ENCODE peak calls at places on chromosomes 4 and X, in seven cellular contexts. One of them, this sample, is unnamed.

GRCh38 chrX:57453901-57454300 is 137.9 kb upstream of the ZXDB start:
- DNase-seq in GM12891: peak
- DNase-seq in HepG2: peak
- DNase-seq in sigmoid colon: no peak
- DNase-seq in suprapubic skin: no peak
- DNase-seq in spleen: no peak
- DNase-seq in prostate gland: no peak
- DNase-seq in this sample: peak

GRCh38 chrX:13254076-13254785 is 65.6 kb downstream of the ATXN3L start:
- DNase-seq in spleen: peak
- DNase-seq in sigmoid colon: no peak
- DNase-seq in prostate gland: no peak
- DNase-seq in GM12891: no peak
- DNase-seq in suprapubic skin: no peak
- DNase-seq in HepG2: peak
- DNase-seq in this sample: no peak

GRCh38 chr4:110753461-110753860 is 130.6 kb upstream of the PITX2 start:
- DNase-seq in GM12891: no peak
- DNase-seq in sigmoid colon: no peak
- DNase-seq in prostate gland: no peak
- DNase-seq in spleen: no peak
- DNase-seq in HepG2: no peak
- DNase-seq in suprapubic skin: no peak
- DNase-seq in this sample: no peak

GRCh38 chr4:177235026-177235425 is 74.6 kb upstream of the NEIL3 start:
- DNase-seq in HepG2: no peak
- DNase-seq in sigmoid colon: no peak
- DNase-seq in suprapubic skin: no peak
- DNase-seq in GM12891: no peak
- DNase-seq in prostate gland: no peak
- DNase-seq in spleen: no peak
- DNase-seq in this sample: no peak

GRCh38 chrX:149495573-149496071 is 9.5 kb downstream of the IDS start:
- DNase-seq in spleen: no peak
- DNase-seq in prostate gland: no peak
- DNase-seq in suprapubic skin: no peak
- DNase-seq in sigmoid colon: no peak
- DNase-seq in GM12891: no peak
- DNase-seq in HepG2: peak
- DNase-seq in this sample: peak

GRCh38 chr4:8238515-8239053 is 31.0 kb upstream of the HTRA3 start:
- DNase-seq in prostate gland: no peak
- DNase-seq in spleen: no peak
- DNase-seq in GM12891: no peak
- DNase-seq in HepG2: peak
- DNase-seq in sigmoid colon: no peak
- DNase-seq in suprapubic skin: no peak
- DNase-seq in this sample: no peak

GRCh38 chr4:16862688-16863087 is 35.8 kb downstream of the LDB2 start:
- DNase-seq in GM12891: no peak
- DNase-seq in suprapubic skin: no peak
- DNase-seq in HepG2: no peak
- DNase-seq in sigmoid colon: no peak
- DNase-seq in spleen: peak
- DNase-seq in prostate gland: no peak
- DNase-seq in this sample: no peak

GRCh38 chr4:82864336-82865001 is 26.5 kb downstream of the SEC31A start:
- DNase-seq in spleen: no peak
- DNase-seq in sigmoid colon: no peak
- DNase-seq in suprapubic skin: no peak
- DNase-seq in prostate gland: no peak
- DNase-seq in HepG2: no peak
- DNase-seq in GM12891: no peak
- DNase-seq in this sample: no peak

GRCh38 chrX:119502727-119503483 is 34.7 kb downstream of the SLC25A5 start:
- DNase-seq in HepG2: peak
- DNase-seq in spleen: no peak
- DNase-seq in prostate gland: peak
- DNase-seq in suprapubic skin: no peak
- DNase-seq in GM12891: no peak
- DNase-seq in sigmoid colon: peak
- DNase-seq in this sample: no peak

GRCh38 chr4:106034751-106035150 is 139.5 kb downstream of the NPNT start:
- DNase-seq in suprapubic skin: no peak
- DNase-seq in HepG2: no peak
- DNase-seq in prostate gland: no peak
- DNase-seq in GM12891: no peak
- DNase-seq in spleen: no peak
- DNase-seq in sigmoid colon: no peak
- DNase-seq in this sample: no peak
- TF ChIP-seq POLR2AphosphoS5 in suprapubic skin: no peak
- TF ChIP-seq POLR2AphosphoS5 in HepG2: no peak
- TF ChIP-seq POLR2AphosphoS5 in prostate gland: no peak
- TF ChIP-seq POLR2AphosphoS5 in GM12891: no peak
- TF ChIP-seq POLR2AphosphoS5 in spleen: no peak
- TF ChIP-seq POLR2AphosphoS5 in sigmoid colon: no peak
- TF ChIP-seq POLR2AphosphoS5 in this sample: no peak

GRCh38 chr4:94671113-94671512 is 86.6 kb upstream of the BMPR1B start:
- DNase-seq in suprapubic skin: no peak
- DNase-seq in GM12891: no peak
- DNase-seq in prostate gland: no peak
- DNase-seq in spleen: no peak
- DNase-seq in sigmoid colon: no peak
- DNase-seq in HepG2: no peak
- DNase-seq in this sample: no peak
- TF ChIP-seq POLR2AphosphoS5 in suprapubic skin: no peak
- TF ChIP-seq POLR2AphosphoS5 in GM12891: no peak
- TF ChIP-seq POLR2AphosphoS5 in prostate gland: no peak
- TF ChIP-seq POLR2AphosphoS5 in spleen: no peak
- TF ChIP-seq POLR2AphosphoS5 in sigmoid colon: no peak
- TF ChIP-seq POLR2AphosphoS5 in HepG2: no peak
- TF ChIP-seq POLR2AphosphoS5 in this sample: no peak

DNA sequence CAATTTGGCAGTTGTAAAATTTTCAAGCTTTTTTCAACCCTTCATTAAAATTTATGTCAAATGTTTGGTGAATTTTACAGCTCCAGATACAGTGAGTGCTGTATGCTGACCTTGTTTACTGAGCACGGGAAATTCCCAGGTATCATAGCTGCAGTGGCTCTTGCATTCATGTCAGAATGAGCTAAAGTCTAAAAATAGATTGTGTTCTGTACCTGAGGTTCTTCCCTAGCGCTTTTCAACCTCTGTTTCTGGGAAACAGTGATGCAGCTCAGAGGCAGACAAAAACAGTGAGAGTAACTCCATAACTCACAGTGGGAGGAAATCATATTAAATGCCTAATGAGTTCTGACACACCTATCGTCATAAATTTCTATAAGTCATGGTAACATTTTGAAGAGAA is 393.8 kb upstream of the GNPDA2 start:
- DNase-seq in prostate gland: no peak
- DNase-seq in HepG2: no peak
- DNase-seq in suprapubic skin: no peak
- DNase-seq in GM12891: no peak
- DNase-seq in sigmoid colon: no peak
- DNase-seq in spleen: no peak
- DNase-seq in this sample: no peak
- TF ChIP-seq POLR2AphosphoS5 in prostate gland: no peak
- TF ChIP-seq POLR2AphosphoS5 in HepG2: no peak
- TF ChIP-seq POLR2AphosphoS5 in suprapubic skin: no peak
- TF ChIP-seq POLR2AphosphoS5 in GM12891: no peak
- TF ChIP-seq POLR2AphosphoS5 in sigmoid colon: no peak
- TF ChIP-seq POLR2AphosphoS5 in spleen: no peak
- TF ChIP-seq POLR2AphosphoS5 in this sample: no peak

GRCh38 chr4:74790652-74791051 is 3.7 kb downstream of the BTC start:
- DNase-seq in suprapubic skin: no peak
- DNase-seq in HepG2: no peak
- DNase-seq in sigmoid colon: peak
- DNase-seq in GM12891: no peak
- DNase-seq in prostate gland: no peak
- DNase-seq in spleen: no peak
- DNase-seq in this sample: no peak
- TF ChIP-seq POLR2AphosphoS5 in suprapubic skin: no peak
- TF ChIP-seq POLR2AphosphoS5 in HepG2: no peak
- TF ChIP-seq POLR2AphosphoS5 in sigmoid colon: peak
- TF ChIP-seq POLR2AphosphoS5 in GM12891: no peak
- TF ChIP-seq POLR2AphosphoS5 in prostate gland: no peak
- TF ChIP-seq POLR2AphosphoS5 in spleen: no peak
- TF ChIP-seq POLR2AphosphoS5 in this sample: no peak

GRCh38 chr4:1784789-1785591 is 8.1 kb upstream of the FGFR3 start:
- DNase-seq in sigmoid colon: no peak
- DNase-seq in suprapubic skin: no peak
- DNase-seq in spleen: no peak
- DNase-seq in GM12891: no peak
- DNase-seq in HepG2: peak
- DNase-seq in prostate gland: no peak
- DNase-seq in this sample: no peak
- TF ChIP-seq POLR2AphosphoS5 in sigmoid colon: no peak
- TF ChIP-seq POLR2AphosphoS5 in suprapubic skin: no peak
- TF ChIP-seq POLR2AphosphoS5 in spleen: peak
- TF ChIP-seq POLR2AphosphoS5 in GM12891: no peak
- TF ChIP-seq POLR2AphosphoS5 in HepG2: peak
- TF ChIP-seq POLR2AphosphoS5 in prostate gland: no peak
- TF ChIP-seq POLR2AphosphoS5 in this sample: no peak

DNA sequence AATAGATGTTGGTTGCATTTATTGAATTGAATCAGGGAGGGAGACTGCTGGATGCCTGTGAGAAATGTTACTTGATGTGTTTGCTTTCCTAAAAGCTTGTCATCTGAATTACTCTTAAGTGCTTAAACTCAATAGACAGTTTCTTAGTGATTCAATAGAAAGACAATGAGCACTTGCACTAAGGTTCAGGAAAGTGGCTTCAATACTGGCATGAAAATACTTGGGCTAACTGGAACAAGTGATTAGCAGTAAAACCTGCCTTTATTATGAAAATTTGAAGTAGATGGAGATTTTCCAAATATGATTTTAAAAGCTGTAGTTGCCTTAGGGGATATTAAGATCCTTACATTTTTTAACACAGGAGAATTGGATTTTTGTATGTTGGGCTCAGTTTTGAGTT is 123.3 kb downstream of the RNF150 start:
- DNase-seq in prostate gland: no peak
- DNase-seq in GM12891: no peak
- DNase-seq in sigmoid colon: no peak
- DNase-seq in suprapubic skin: no peak
- DNase-seq in HepG2: no peak
- DNase-seq in spleen: no peak
- DNase-seq in this sample: no peak
- TF ChIP-seq POLR2AphosphoS5 in prostate gland: no peak
- TF ChIP-seq POLR2AphosphoS5 in GM12891: no peak
- TF ChIP-seq POLR2AphosphoS5 in sigmoid colon: no peak
- TF ChIP-seq POLR2AphosphoS5 in suprapubic skin: no peak
- TF ChIP-seq POLR2AphosphoS5 in HepG2: no peak
- TF ChIP-seq POLR2AphosphoS5 in spleen: no peak
- TF ChIP-seq POLR2AphosphoS5 in this sample: no peak

DNA sequence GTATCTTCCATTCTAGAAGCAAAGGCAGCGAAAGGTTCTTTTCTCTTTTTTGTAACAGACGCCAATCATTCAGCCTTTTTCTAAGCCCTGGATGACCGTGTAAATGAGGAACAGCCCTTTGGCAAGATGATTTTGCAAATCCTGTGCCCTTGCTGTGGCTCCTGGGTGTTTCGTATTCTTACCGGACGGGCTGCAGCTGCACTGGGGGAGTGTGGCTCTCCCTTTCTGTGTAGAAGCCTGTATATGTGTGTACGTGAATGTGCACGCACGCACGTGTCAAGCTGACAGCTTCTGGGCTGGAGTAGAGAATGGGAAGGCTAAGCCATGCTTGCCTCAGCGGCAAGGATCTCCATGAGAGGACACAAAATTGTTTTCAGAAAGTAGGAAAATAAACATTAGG is 8.2 kb downstream of the GRPEL1 start:
- DNase-seq in HepG2: no peak
- DNase-seq in spleen: no peak
- DNase-seq in GM12891: no peak
- DNase-seq in sigmoid colon: peak
- DNase-seq in prostate gland: no peak
- DNase-seq in suprapubic skin: peak
- DNase-seq in this sample: no peak
- TF ChIP-seq POLR2AphosphoS5 in HepG2: no peak
- TF ChIP-seq POLR2AphosphoS5 in spleen: no peak
- TF ChIP-seq POLR2AphosphoS5 in GM12891: no peak
- TF ChIP-seq POLR2AphosphoS5 in sigmoid colon: no peak
- TF ChIP-seq POLR2AphosphoS5 in prostate gland: no peak
- TF ChIP-seq POLR2AphosphoS5 in suprapubic skin: no peak
- TF ChIP-seq POLR2AphosphoS5 in this sample: peak

DNA sequence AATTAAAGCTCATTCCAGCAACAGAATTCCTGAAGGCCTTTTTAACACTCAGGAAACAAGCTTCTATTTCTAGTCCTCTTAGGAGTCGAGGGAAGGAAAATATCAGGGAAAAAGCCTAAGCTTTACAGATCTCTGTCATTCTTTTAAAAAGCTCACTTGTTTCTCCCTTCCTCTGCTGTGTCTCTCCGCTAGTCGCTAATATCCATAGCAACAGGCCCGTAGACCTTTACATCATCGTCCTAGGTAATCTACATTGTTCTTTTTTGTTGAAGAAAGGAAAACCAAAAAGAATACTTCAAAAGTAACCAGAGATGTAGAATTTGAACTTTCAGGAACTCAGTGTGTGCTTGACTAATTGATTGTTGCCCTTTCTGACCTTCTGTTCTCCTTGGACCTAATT is 45.9 kb upstream of the MTMR1 start:
- DNase-seq in spleen: no peak
- DNase-seq in HepG2: no peak
- DNase-seq in suprapubic skin: no peak
- DNase-seq in sigmoid colon: no peak
- DNase-seq in GM12891: no peak
- DNase-seq in prostate gland: no peak
- DNase-seq in this sample: no peak
- TF ChIP-seq POLR2AphosphoS5 in spleen: no peak
- TF ChIP-seq POLR2AphosphoS5 in HepG2: no peak
- TF ChIP-seq POLR2AphosphoS5 in suprapubic skin: no peak
- TF ChIP-seq POLR2AphosphoS5 in sigmoid colon: no peak
- TF ChIP-seq POLR2AphosphoS5 in GM12891: no peak
- TF ChIP-seq POLR2AphosphoS5 in prostate gland: no peak
- TF ChIP-seq POLR2AphosphoS5 in this sample: no peak

GRCh38 chr4:74535471-74535870 is 90.5 kb downstream of the AREG start:
- DNase-seq in prostate gland: no peak
- DNase-seq in spleen: no peak
- DNase-seq in GM12891: no peak
- DNase-seq in suprapubic skin: no peak
- DNase-seq in sigmoid colon: no peak
- DNase-seq in HepG2: no peak
- DNase-seq in this sample: no peak
- TF ChIP-seq POLR2AphosphoS5 in prostate gland: no peak
- TF ChIP-seq POLR2AphosphoS5 in spleen: no peak
- TF ChIP-seq POLR2AphosphoS5 in GM12891: no peak
- TF ChIP-seq POLR2AphosphoS5 in suprapubic skin: no peak
- TF ChIP-seq POLR2AphosphoS5 in sigmoid colon: no peak
- TF ChIP-seq POLR2AphosphoS5 in HepG2: no peak
- TF ChIP-seq POLR2AphosphoS5 in this sample: no peak

DNA sequence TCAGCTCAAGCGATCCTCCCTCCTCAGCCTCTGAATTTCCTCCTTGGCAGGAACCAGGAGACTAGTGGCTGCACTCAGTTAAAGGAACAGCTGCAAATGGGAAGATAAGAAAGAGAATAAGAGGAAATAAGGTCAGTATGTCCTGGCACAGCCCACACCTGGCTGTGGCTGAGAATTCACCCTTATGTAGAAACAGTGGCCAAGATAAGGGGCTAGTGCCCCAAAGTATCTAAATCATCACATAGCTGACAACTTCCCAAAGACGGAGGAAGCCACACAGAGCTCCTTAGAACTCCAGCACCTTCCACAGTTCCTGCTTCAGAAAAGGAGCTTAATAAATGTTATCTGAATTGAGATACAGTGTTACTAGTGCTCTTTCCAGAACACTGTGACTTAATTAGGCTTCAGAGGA is 2.3 kb upstream of the CHIC2 start:
- DNase-seq in sigmoid colon: no peak
- DNase-seq in GM12891: no peak
- DNase-seq in prostate gland: no peak
- DNase-seq in suprapubic skin: no peak
- DNase-seq in spleen: no peak
- DNase-seq in HepG2: no peak
- DNase-seq in this sample: no peak
- TF ChIP-seq POLR2AphosphoS5 in sigmoid colon: no peak
- TF ChIP-seq POLR2AphosphoS5 in GM12891: no peak
- TF ChIP-seq POLR2AphosphoS5 in prostate gland: no peak
- TF ChIP-seq POLR2AphosphoS5 in suprapubic skin: no peak
- TF ChIP-seq POLR2AphosphoS5 in spleen: no peak
- TF ChIP-seq POLR2AphosphoS5 in HepG2: no peak
- TF ChIP-seq POLR2AphosphoS5 in this sample: no peak

This sample was measured in Panc1.